ENCODE peak calls at places on chromosomes 5 and 9, in six cellular contexts. R is NCI-H446, W is 8988T, C is DMS53, E is G401, K is AG09319. Z is an unnamed sample.

GRCh38 chr9:27835286-27835685 is 262.0 kb upstream of the C9orf72 start:
- DNase-seq in R (no peak), W (no peak), C (no peak), E (no peak), K (no peak), Z (no peak)

GRCh38 chr9:37909326-37909725 is 5.4 kb upstream of the SLC25A51 start:
- DNase-seq in R (no peak), W (no peak), C (no peak), E (no peak), K (no peak), Z (no peak)

GRCh38 chr5:141782991-141783598 is 95.1 kb downstream of the PCDH1 start:
- DNase-seq in R (no peak), W (no peak), C (no peak), E (no peak), K (no peak), Z (no peak)

GRCh38 chr9:10059044-10059443 is 553.8 kb downstream of the PTPRD start:
- DNase-seq in R (peak), W (no peak), C (no peak), E (no peak), K (peak), Z (peak)

GRCh38 chr5:151319334-151319733 is 15.8 kb upstream of the SLC36A3 start:
- DNase-seq in R (no peak), W (peak), C (peak), E (peak), K (no peak), Z (no peak)

GRCh38 chr9:2286306-2286705 is 271.2 kb downstream of the SMARCA2 start:
- DNase-seq in R (no peak), W (no peak), C (no peak), E (no peak), K (no peak), Z (no peak)

GRCh38 chr9:111272571-111272970 is 57.5 kb downstream of the OR2K2 start:
- DNase-seq in R (no peak), W (no peak), C (no peak), E (no peak), K (no peak), Z (no peak)

GRCh38 chr9:96062051-96062450 is 186.6 kb downstream of the ERCC6L2 start:
- DNase-seq in R (no peak), W (no peak), C (no peak), E (no peak), K (no peak), Z (no peak)

GRCh38 chr9:16131269-16131668 is 578.4 kb downstream of the CCDC171 start:
- DNase-seq in R (no peak), W (no peak), C (peak), E (no peak), K (no peak), Z (no peak)

GRCh38 chr9:110763568-110763967 is 95.0 kb downstream of the MUSK start:
- DNase-seq in R (no peak), W (no peak), C (no peak), E (no peak), K (no peak), Z (no peak)

GRCh38 chr9:128055222-128056040 is 11.7 kb downstream of the NAIF1 start:
- DNase-seq in R (no peak), W (no peak), C (peak), E (peak), K (no peak), Z (no peak)

GRCh38 chr5:140145818-140146522 is 20.2 kb downstream of the IGIP start:
- DNase-seq in R (no peak), W (peak), C (no peak), E (peak), K (peak), Z (peak)

GRCh38 chr5:113435571-113435970 is 782 bp upstream of the TSSK1B start:
- DNase-seq in R (peak), W (no peak), C (no peak), E (peak), K (no peak), Z (no peak)

GRCh38 chr9:4237748-4238511 is 61.9 kb downstream of the GLIS3 start:
- DNase-seq in R (no peak), W (no peak), C (no peak), E (no peak), K (no peak), Z (no peak)

GRCh38 chr5:45507174-45507573 is 189.0 kb downstream of the HCN1 start:
- DNase-seq in R (peak), W (no peak), C (peak), E (peak), K (no peak), Z (no peak)

GRCh38 chr5:112004867-112005532 is 248.0 kb upstream of the NREP start:
- DNase-seq in R (no peak), W (no peak), C (no peak), E (no peak), K (no peak), Z (no peak)

GRCh38 chr9:106284300-106284699 is 578.7 kb upstream of the ZNF462 start:
- DNase-seq in R (no peak), W (no peak), C (peak), E (no peak), K (no peak), Z (no peak)

GRCh38 chr5:78927657-78928282 is 57.3 kb downstream of the ARSB start:
- DNase-seq in R (no peak), W (no peak), C (peak), E (no peak), K (no peak), Z (no peak)

GRCh38 chr5:73119492-73120157 is 750 bp upstream of the TMEM171 start:
- DNase-seq in R (no peak), W (no peak), C (peak), E (no peak), K (no peak), Z (no peak)

GRCh38 chr5:111743993-111744392 is 13.0 kb downstream of the NREP start:
- DNase-seq in R (no peak), W (no peak), C (no peak), E (peak), K (no peak), Z (no peak)

Z was measured in AG04450.